ENCODE peak calls at places on chromosomes 1 and 21, in four cellular contexts. F is neuronal stem cell, E is T-helper 9 cell, B is HTR-8/SVneo. O is an unnamed sample.

GRCh38 chr21:25501996-25502665 is 105.2 kb downstream of the MRPL39 start:
- DNase-seq in B (no peak), E (no peak), F (no peak), O (no peak)

GRCh38 chr1:67855944-67856343 is 22.7 kb upstream of the GNG12 start:
- DNase-seq in B (no peak), E (no peak), F (no peak), O (no peak)

GRCh38 chr1:238562376-238562775 is 671.7 kb upstream of the ZP4 start:
- DNase-seq in B (no peak), E (no peak), F (no peak), O (no peak)

GRCh38 chr1:156492591-156493080 is 7.9 kb downstream of the MEF2D start:
- DNase-seq in E (no peak), F (no peak), B (no peak), O (no peak)

GRCh38 chr1:166485620-166486019 is 318.8 kb upstream of the FAM78B start:
- DNase-seq in E (no peak), F (no peak), B (no peak), O (no peak)

GRCh38 chr21:30718239-30718909 is at the start of gene KRTAP21-3:
- DNase-seq in F (no peak), E (no peak), B (peak), O (peak)

GRCh38 chr1:17527036-17527914 is 12.2 kb upstream of the ARHGEF10L start:
- DNase-seq in B (no peak), F (no peak), E (no peak), O (no peak)

GRCh38 chr1:110007458-110007857 is 22.9 kb downstream of the AHCYL1 start:
- DNase-seq in E (no peak), B (no peak), F (no peak), O (no peak)

GRCh38 chr1:108830119-108831008 is 26.5 kb downstream of the AKNAD1 start:
- DNase-seq in F (no peak), B (peak), E (no peak), O (peak)

GRCh38 chr1:42385283-42385682 is 4.7 kb downstream of the RIMKLA start:
- DNase-seq in B (no peak), F (no peak), E (no peak), O (peak)

GRCh38 chr1:40232444-40232843 is 15.3 kb upstream of the TMCO2 start:
- DNase-seq in F (no peak), B (no peak), E (peak), O (no peak)

GRCh38 chr1:16119926-16120325 is 35.9 kb downstream of the EPHA2 start:
- DNase-seq in F (no peak), E (no peak), B (no peak), O (no peak)

GRCh38 chr1:223639333-223639749 is 26.2 kb downstream of the CAPN8 start:
- DNase-seq in E (no peak), B (no peak), F (no peak), O (no peak)

GRCh38 chr21:35980821-35981220 is 79.5 kb downstream of the SETD4 start:
- DNase-seq in E (no peak), B (no peak), F (no peak), O (no peak)

GRCh38 chr1:172976222-172977041 is 74.3 kb downstream of the TNFSF18 start:
- DNase-seq in B (no peak), E (no peak), F (no peak), O (peak)

GRCh38 chr1:8043621-8044020 is 17.5 kb upstream of the ERRFI1 start:
- DNase-seq in F (no peak), B (no peak), E (no peak), O (no peak)

GRCh38 chr1:180150982-180151381 is 3.7 kb upstream of the QSOX1 start:
- DNase-seq in F (no peak), B (peak), E (no peak), O (no peak)

GRCh38 chr1:22380024-22380785 is 71.4 kb upstream of the ZBTB40 start:
- DNase-seq in E (no peak), F (no peak), B (peak), O (no peak)

GRCh38 chr1:59081181-59081580 is 215.7 kb upstream of the FGGY start:
- DNase-seq in B (no peak), F (no peak), E (no peak), O (no peak)

GRCh38 chr1:229018674-229019295 is 252.1 kb upstream of the RAB4A start:
- DNase-seq in F (no peak), E (no peak), B (no peak), O (no peak)

GRCh38 chr21:31293986-31294385 is 50.1 kb downstream of the TIAM1 start:
- DNase-seq in B (peak), E (no peak), F (peak), O (peak)

GRCh38 chr1:233087001-233087881 is 136.8 kb downstream of the NTPCR start:
- DNase-seq in B (no peak), F (no peak), E (no peak), O (no peak)

GRCh38 chr21:42309753-42310213 is 5.4 kb downstream of the TFF3 start:
- DNase-seq in B (peak), E (peak), F (peak), O (peak)

GRCh38 chr21:46298083-46298412 is 11.9 kb downstream of the YBEY start:
- DNase-seq in E (no peak), F (no peak), B (no peak), O (no peak)

GRCh38 chr1:34057751-34058150 is 107.3 kb downstream of the CSMD2 start:
- DNase-seq in F (no peak), E (no peak), B (no peak), O (no peak)

GRCh38 chr1:10789392-10790154 is 6.9 kb downstream of the CASZ1 start:
- DNase-seq in B (no peak), E (no peak), F (no peak), O (no peak)

O was measured in H4.